ENCODE peak calls at places on chromosomes 11 and 22, in six cellular contexts. N is IMR-90, F is H9, B is mesenchymal stem cell, Z is H1, T is trophoblast cell. L is an unnamed sample.

GRCh38 chr22:32785636-32786418 is 15.7 kb upstream of the TIMP3 start:
- DNase-seq in N (no peak), F (no peak), B (no peak), Z (no peak), T (no peak), L (no peak)

GRCh38 chr22:23404689-23405365 is 175.3 kb downstream of the IGLL1 start:
- DNase-seq in N (peak; percentile 40), F (peak; percentile 39), B (peak; percentile 54), Z (peak; percentile 89), T (peak; percentile 47), L (peak; percentile 67)

GRCh38 chr22:22840778-22841177 is 46.8 kb upstream of the IGLL5 start:
- DNase-seq in N (no peak), F (no peak), B (no peak), Z (no peak), T (no peak), L (no peak)

GRCh38 chr11:86673872-86674750 is 1.7 kb upstream of the ME3 start:
- DNase-seq in N (no peak), F (no peak), B (no peak), Z (no peak), T (no peak), L (no peak)

GRCh38 chr11:106961518-106961917 is 56.8 kb downstream of the GUCY1A2 start:
- DNase-seq in N (peak; percentile 72), F (no peak), B (peak; percentile 80), Z (no peak), T (peak; percentile 52), L (no peak)

GRCh38 chr11:70834984-70835560 is 417.3 kb downstream of the SHANK2 start:
- DNase-seq in N (no peak), F (no peak), B (no peak), Z (no peak), T (no peak), L (no peak)

GRCh38 chr11:67382481-67383136 is 9.2 kb upstream of the RAD9A start:
- DNase-seq in N (peak; percentile 69), F (peak; percentile 83), B (peak; percentile 79), Z (peak; percentile 94), T (peak; percentile 65), L (peak; percentile 75)

GRCh38 chr11:12160231-12160630 is 49.8 kb downstream of the MICAL2 start:
- DNase-seq in N (no peak), F (no peak), B (no peak), Z (no peak), T (no peak), L (no peak)

GRCh38 chr11:130206141-130206540 is 46.6 kb downstream of the ST14 start:
- DNase-seq in N (no peak), F (peak; percentile 22), B (no peak), Z (no peak), T (no peak), L (no peak)

GRCh38 chr11:10680956-10681487 is 12.5 kb downstream of the IRAG1 start:
- DNase-seq in N (peak; percentile 62), F (no peak), B (peak; percentile 42), Z (no peak), T (no peak), L (no peak)

GRCh38 chr11:115980336-115980735 is 476.1 kb upstream of the CADM1 start:
- DNase-seq in N (no peak), F (no peak), B (no peak), Z (no peak), T (no peak), L (no peak)

GRCh38 chr11:130434521-130435223 is 6.3 kb upstream of the ADAMTS8 start:
- DNase-seq in N (peak; percentile 82), F (peak; percentile 78), B (peak; percentile 84), Z (peak; percentile 77), T (peak; percentile 90), L (peak; percentile 83)

GRCh38 chr22:49590381-49590780 is 237.3 kb downstream of the BRD1 start:
- DNase-seq in N (no peak), F (no peak), B (no peak), Z (peak; percentile 24), T (no peak), L (no peak)

DNA sequence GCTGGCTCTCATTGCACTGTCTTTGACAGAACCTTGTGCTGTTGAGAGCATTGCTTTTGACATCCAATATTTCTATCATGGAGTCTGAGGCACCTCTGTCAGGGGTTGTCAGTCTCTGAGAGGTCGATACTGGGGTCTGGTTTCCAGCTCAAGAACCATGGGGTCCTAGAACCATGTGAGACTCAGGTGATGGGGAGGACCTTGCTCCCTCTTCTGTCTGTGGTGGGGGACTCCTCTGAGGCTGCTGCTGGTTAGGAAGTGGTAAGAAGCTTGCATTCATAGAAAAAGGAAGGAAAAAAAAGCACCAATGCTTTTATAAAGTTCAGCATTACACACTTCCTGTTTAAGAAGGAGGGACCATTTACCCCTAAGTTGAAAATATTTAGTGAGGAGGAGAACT is 91.8 kb upstream of the CD44 start:
- DNase-seq in N (no peak), F (no peak), B (no peak), Z (no peak), T (no peak), L (no peak)
- H4K91ac ChIP-seq in N (no peak overlapping the region), F (no peak overlapping the region), B (peak overlapping the region; percentile 2), Z (no peak overlapping the region), T (no peak overlapping the region), L (no peak overlapping the region)

DNA sequence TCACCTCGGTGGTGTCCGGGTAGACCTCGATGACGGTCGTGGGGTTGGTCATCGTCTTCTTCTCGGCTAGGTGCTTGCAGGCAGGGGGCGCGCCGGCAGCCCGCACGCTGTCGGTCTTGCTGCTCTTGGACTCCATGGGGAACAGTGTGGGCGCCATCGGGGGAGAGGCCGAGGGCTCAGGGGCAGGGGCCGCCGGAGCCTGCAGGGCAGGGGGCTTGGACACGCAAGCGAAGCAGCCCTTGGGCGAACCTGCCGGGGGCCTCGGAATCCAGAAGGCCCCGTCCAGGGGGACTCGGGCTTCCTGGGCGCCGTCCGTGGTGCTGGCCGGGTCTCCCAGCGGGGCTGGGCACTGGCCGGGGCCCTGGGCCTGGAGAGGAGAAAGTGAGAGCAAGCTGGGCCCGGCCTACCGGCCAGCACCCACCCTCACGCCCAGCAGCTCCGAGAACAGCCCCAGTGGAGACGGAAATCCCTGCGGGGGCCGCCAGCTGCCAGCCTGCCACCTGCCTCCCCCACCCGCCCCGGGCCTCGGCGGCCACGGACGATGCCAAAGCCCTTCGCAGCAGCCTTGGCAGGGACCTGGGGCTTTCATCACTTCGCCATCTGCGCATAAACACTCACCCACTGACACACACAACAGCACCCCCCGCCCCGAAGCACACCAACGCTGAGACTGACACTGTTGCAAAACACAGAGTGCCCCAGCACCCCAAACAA is 2.5 kb downstream of the IFITM10 start:
- DNase-seq in N (no peak), F (no peak), B (no peak), Z (no peak), T (no peak), L (no peak)
- H3K9ac ChIP-seq in N (no peak overlapping the region), F (no peak overlapping the region), B (peak overlapping the region; percentile 85), Z (no peak overlapping the region), T (no peak overlapping the region), L (no peak overlapping the region)

GRCh38 chr11:803770-804598 is 1.0 kb downstream of the PIDD1 start:
- DNase-seq in N (no peak), F (no peak), B (peak; percentile 22), Z (no peak), T (no peak), L (no peak)
- H3K23ac ChIP-seq in N (peak overlapping the region; percentile 95), F (no peak overlapping the region), B (no peak overlapping the region), Z (no peak overlapping the region), T (no peak overlapping the region), L (peak overlapping the region; percentile 20)

DNA sequence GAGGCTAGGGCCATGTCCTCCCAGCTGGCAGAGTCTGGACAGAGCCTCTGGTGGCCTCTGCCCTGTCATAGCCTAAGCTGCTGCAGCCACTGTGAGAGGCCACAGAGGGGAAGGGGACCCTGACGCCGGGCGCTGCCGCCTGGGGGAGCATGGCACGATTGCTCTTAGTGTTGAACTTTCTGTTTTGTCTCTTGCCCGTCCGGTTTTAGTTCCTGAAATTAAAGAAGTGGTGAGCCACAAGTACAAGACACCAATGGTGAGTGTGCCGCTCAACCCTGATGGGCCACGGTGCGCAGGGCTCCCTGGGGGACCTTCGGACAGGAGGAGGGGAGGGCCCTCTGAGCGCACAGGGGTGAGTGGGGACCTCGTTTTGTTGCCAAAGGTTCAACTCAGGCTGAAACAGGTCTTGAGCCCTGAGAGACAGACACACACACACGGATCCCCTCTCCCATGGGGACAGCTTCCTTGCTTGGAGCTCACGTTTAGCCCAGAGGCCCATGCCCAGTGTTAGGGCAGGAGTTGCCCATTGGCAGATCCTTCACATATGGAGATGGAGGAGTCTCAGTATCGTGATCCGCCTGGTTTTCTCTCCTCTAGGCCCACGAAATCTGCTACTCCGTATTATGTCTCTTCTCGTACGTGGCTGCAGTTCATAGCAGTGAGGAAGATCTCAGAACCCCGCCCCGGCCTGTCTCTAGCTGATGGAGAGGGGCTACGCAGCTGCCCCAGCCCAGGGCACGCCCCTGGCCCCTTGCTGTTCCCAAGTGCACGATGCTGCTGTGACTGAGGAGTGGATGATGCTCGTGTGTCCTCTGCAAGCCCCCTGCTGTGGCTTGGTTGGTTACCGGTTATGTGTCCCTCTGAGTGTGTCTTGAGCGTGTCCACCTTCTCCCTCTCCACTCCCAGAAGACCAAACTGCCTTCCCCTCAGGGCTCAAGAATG is 23.8 kb downstream of the MYBPC3 start:
- DNase-seq in N (no peak), F (no peak), B (no peak), Z (no peak), T (no peak), L (no peak)
- H4K91ac ChIP-seq in N (no peak overlapping the region), F (no peak overlapping the region), B (no peak overlapping the region), Z (no peak overlapping the region), T (no peak overlapping the region), L (no peak overlapping the region)

DNA sequence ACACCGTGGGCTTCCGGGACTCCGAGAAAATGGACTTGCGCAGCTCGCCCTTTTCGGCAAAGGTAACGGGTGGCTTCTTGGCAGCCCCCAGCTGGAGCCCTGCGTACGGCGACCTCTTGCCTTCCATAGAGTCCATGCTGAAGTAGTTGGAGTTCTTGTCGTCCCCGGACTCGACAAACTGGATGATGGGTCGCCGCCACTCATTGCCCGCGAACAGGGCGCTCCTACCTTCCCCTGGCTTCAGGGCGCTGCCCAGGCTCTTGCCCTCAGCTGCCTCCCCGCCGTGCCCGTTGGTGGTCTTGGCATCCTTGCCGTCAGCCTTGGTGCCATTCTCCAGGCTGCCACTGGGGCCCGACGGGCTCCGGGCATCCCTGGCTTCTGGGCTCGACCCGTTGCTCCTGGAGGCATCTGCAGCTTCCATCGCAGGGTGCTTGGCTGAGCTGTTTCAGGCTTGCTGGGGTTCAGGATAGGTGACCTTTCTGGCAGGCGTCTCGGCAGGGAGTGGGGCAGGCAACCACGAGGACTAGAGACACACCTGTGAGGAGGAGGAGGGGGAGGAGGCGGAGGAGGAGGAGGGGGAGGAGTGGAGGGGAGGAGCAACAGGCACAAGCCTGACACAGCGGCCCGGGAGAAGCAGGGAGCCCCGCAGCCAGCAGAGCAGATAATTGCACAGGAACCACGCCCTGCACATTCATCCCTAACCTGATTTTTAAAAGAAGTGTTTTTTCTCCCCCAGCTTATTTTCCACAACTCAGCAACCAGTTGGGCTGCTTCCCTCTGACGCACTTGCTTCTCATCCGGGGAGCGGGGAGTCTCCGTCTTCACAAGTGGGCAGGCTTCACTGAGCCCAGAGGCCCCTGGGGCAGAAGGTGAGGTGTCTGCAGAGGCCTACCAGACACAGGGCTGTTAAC is at the start of gene TRIM29:
- DNase-seq in N (no peak), F (peak; percentile 43), B (no peak), Z (peak; percentile 59), T (peak; percentile 69), L (no peak)
- H3K9ac ChIP-seq in N (no peak within 1 kb of the TSS), F (no peak within 1 kb of the TSS), B (no peak within 1 kb of the TSS), Z (no peak within 1 kb of the TSS), T (no peak within 1 kb of the TSS), L (no peak within 1 kb of the TSS)

GRCh38 chr11:57335343-57336110 is at the start of gene SSRP1:
- DNase-seq in N (peak; percentile 83), F (peak; percentile 84), B (peak; percentile 91), Z (peak; percentile 82), T (peak; percentile 60), L (peak; percentile 73)
- H3K23ac ChIP-seq in N (peak within 1 kb of the TSS; percentile 69), F (no peak within 1 kb of the TSS), B (no peak within 1 kb of the TSS), Z (no peak within 1 kb of the TSS), T (no peak within 1 kb of the TSS), L (no peak within 1 kb of the TSS)